ENCODE peak calls at places on chromosomes 16 and 17, in seven cellular contexts. C is NB4; Y is heart right ventricle; N is choroid plexus epithelial cell; Q is CD4-positive, alpha-beta T cell; X is thyroid gland; B is esophagus squamous epithelium. A is an unnamed sample.

GRCh38 chr17:38982858-38983746 is 15.9 kb upstream of the FBXO47 start:
- DNase-seq in B (no peak), Y (no peak), N (peak; percentile 85), Q (peak; percentile 16), X (peak; percentile 31), C (peak; percentile 86), A (peak; percentile 81)

GRCh38 chr17:80992077-80992947 is 671 bp downstream of the CHMP6 start:
- DNase-seq in C (peak; percentile 32), B (no peak), Y (no peak), N (no peak), X (no peak), Q (no peak), A (no peak)

GRCh38 chr17:65914784-65915342 is 277.1 kb downstream of the CEP112 start:
- DNase-seq in X (no peak), C (no peak), B (no peak), Q (no peak), Y (no peak), N (no peak), A (no peak)

GRCh38 chr16:19810817-19811731 is 73.6 kb downstream of the GPRC5B start:
- DNase-seq in Q (no peak), N (peak; percentile 88), X (peak; percentile 79), Y (no peak), C (no peak), B (no peak), A (peak; percentile 77)

GRCh38 chr17:54941285-54941684 is 27.2 kb downstream of the COX11 start:
- DNase-seq in B (no peak), N (no peak), Y (no peak), Q (no peak), X (no peak), C (no peak), A (no peak)

GRCh38 chr17:28272166-28272565 is 46.8 kb upstream of the TMEM97 start:
- DNase-seq in Y (no peak), Q (no peak), N (no peak), B (no peak), C (no peak), X (no peak), A (peak; percentile 69)

GRCh38 chr17:7237761-7238417 is 1.4 kb downstream of the PHF23 start:
- DNase-seq in B (no peak), Q (peak; percentile 87), C (peak; percentile 81), X (peak; percentile 85), Y (peak; percentile 83), N (peak; percentile 75), A (peak; percentile 56)

GRCh38 chr16:82882982-82883863 is 256.5 kb downstream of the CDH13 start:
- DNase-seq in N (no peak), C (no peak), Y (no peak), B (no peak), X (no peak), Q (no peak), A (no peak)

GRCh38 chr17:31130286-31131224 is 35.8 kb downstream of the NF1 start:
- DNase-seq in B (no peak), Q (no peak), C (no peak), Y (peak; percentile 75), N (peak; percentile 16), X (peak; percentile 93), A (no peak)

GRCh38 chr16:68700120-68700519 is 37.0 kb upstream of the CDH1 start:
- DNase-seq in C (peak; percentile 63), Q (no peak), X (no peak), B (no peak), N (peak; percentile 58), Y (no peak), A (peak; percentile 17)

GRCh38 chr16:68792465-68793324 is 50.6 kb upstream of the TANGO6 start:
- DNase-seq in B (no peak), Q (no peak), C (peak; percentile 52), Y (no peak), X (peak; percentile 21), N (peak; percentile 82), A (peak; percentile 15)

GRCh38 chr16:75085556-75085955 is 31.0 kb downstream of the LDHD start:
- DNase-seq in Y (no peak), X (no peak), N (no peak), B (no peak), C (no peak), Q (no peak), A (no peak)

GRCh38 chr16:383326-384020 is 1.7 kb upstream of the PGAP6 start:
- DNase-seq in X (peak; percentile 88), C (no peak), Y (peak; percentile 17), N (no peak), B (no peak), Q (peak; percentile 28), A (no peak)

GRCh38 chr17:7523033-7523432 is 25.8 kb upstream of the TNFSF12 start:
- DNase-seq in B (no peak), Q (peak; percentile 21), Y (no peak), N (peak; percentile 26), X (no peak), C (peak; percentile 39), A (peak; percentile 20)

GRCh38 chr16:57132470-57132869 is 40.1 kb downstream of the CPNE2 start:
- DNase-seq in X (no peak), C (peak; percentile 87), B (no peak), Y (no peak), N (no peak), Q (no peak), A (no peak)

GRCh38 chr17:73427198-73427597 is 115.4 kb upstream of the CDC42EP4 start:
- DNase-seq in Y (no peak), X (no peak), N (no peak), B (no peak), Q (no peak), C (no peak), A (no peak)

GRCh38 chr16:2224183-2224486 is 744 bp downstream of the E4F1 start:
- DNase-seq in Q (no peak), B (no peak), C (no peak), Y (no peak), N (peak; percentile 71), X (no peak), A (peak; percentile 56)
- TF ChIP-seq CTCF in Q (no peak), B (no peak), C (no peak), Y (no peak), N (peak; percentile 55), X (no peak), A (peak; percentile 16)

GRCh38 chr17:56305017-56305416 is 151.7 kb downstream of the ANKFN1 start:
- DNase-seq in C (peak; percentile 31), Q (no peak), B (no peak), Y (no peak), N (no peak), X (no peak), A (no peak)
- TF ChIP-seq CTCF in C (no peak), Q (no peak), B (no peak), Y (no peak), N (no peak), X (no peak), A (no peak)

GRCh38 chr17:79156463-79157095 is 82.0 kb downstream of the ENGASE start:
- DNase-seq in C (no peak), Y (no peak), Q (no peak), N (no peak), X (no peak), B (no peak), A (no peak)

GRCh38 chr17:79155701-79156100 is 81.1 kb downstream of the ENGASE start:
- DNase-seq in X (no peak), Q (no peak), B (no peak), Y (no peak), N (no peak), C (no peak), A (no peak)

GRCh38 chr17:79154446-79154845 is 79.8 kb downstream of the ENGASE start:
- DNase-seq in Q (no peak), X (peak; percentile 88), Y (peak; percentile 80), N (no peak), B (no peak), C (no peak), A (no peak)

GRCh38 chr17:79153367-79154130 is 78.9 kb downstream of the ENGASE start:
- DNase-seq in X (no peak), C (no peak), Q (no peak), N (no peak), B (no peak), Y (no peak), A (no peak)

GRCh38 chr17:79154951-79155557 is 80.4 kb downstream of the ENGASE start:
- DNase-seq in Q (no peak), Y (no peak), B (no peak), N (no peak), X (peak; percentile 60), C (no peak), A (no peak)
- TF ChIP-seq CTCF in Q (no peak), Y (no peak), B (no peak), N (no peak), X (no peak), C (no peak), A (no peak)

GRCh38 chr16:78930561-78930960 is 670.0 kb downstream of the MAF start:
- DNase-seq in Y (no peak), B (no peak), Q (no peak), N (no peak), C (no peak), X (no peak), A (no peak)

GRCh38 chr16:78932395-78932794 is 668.1 kb downstream of the MAF start:
- DNase-seq in X (peak; percentile 81), B (no peak), C (no peak), Q (no peak), N (no peak), Y (no peak), A (no peak)

GRCh38 chr16:78931267-78932060 is 669.1 kb downstream of the MAF start:
- DNase-seq in N (no peak), C (no peak), Y (no peak), Q (no peak), B (no peak), X (peak; percentile 41), A (no peak)

GRCh38 chr16:78939600-78939999 is 660.9 kb downstream of the MAF start:
- DNase-seq in N (no peak), B (no peak), Q (no peak), X (no peak), C (peak; percentile 33), Y (no peak), A (no peak)

DNA sequence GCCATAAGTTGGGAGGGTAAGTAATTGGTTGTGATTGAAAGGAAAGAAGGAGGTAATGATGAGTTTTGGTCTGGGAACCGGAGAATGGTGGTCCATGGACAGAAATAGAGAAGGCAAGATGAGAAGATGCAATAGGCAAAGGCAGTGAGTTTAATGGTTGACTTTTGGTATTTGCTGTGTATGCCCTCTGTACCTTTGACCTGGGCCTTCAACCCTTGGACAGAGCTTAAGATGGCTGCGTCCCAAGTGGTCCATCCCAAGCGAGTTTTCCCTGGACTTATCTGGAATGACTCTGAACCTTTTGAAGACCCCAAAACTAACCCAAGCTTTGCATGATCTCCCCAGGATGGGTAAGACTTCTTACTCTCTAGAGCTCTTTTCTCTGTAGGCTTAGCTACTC is 664.5 kb downstream of the MAF start:
- DNase-seq in C (no peak), B (no peak), N (no peak), X (no peak), Y (no peak), Q (no peak), A (no peak)
- TF ChIP-seq CTCF in C (no peak), B (no peak), N (no peak), X (no peak), Y (no peak), Q (no peak), A (no peak)